ENCODE peak calls at places on chromosomes 16 and 17, in nine cellular contexts. Y, Q, G, W, U, I, X, O and Z are unnamed samples.

GRCh38 chr17:14731591-14731990 is 430.7 kb downstream of the HS3ST3B1 start:
- DNase-seq in Y (no peak), Q (no peak), G (no peak), W (no peak), U (no peak), I (no peak), X (no peak), O (no peak), Z (no peak)

GRCh38 chr17:65191805-65192740 is 54.9 kb downstream of the RGS9 start:
- DNase-seq in Y (no peak), Q (peak; percentile 67), G (no peak), W (no peak), U (peak; percentile 74), I (no peak), X (no peak), O (no peak), Z (peak; percentile 71)

GRCh38 chr16:67241008-67241900 is 6.0 kb downstream of the FHOD1 start:
- DNase-seq in Y (peak; percentile 91), Q (peak; percentile 90), G (peak; percentile 87), W (peak; percentile 90), U (peak; percentile 93), I (no peak), X (peak; percentile 74), O (peak; percentile 82), Z (peak; percentile 75)

GRCh38 chr16:63592852-63593251 is 1529.0 kb downstream of the CDH11 start:
- DNase-seq in Y (no peak), Q (no peak), G (no peak), W (no peak), U (no peak), I (no peak), X (no peak), O (no peak), Z (no peak)

GRCh38 chr16:1772908-1773702 is at the start of gene MRPS34:
- DNase-seq in Y (peak; percentile 88), Q (peak; percentile 80), G (peak; percentile 87), W (peak; percentile 88), U (peak; percentile 81), I (peak; percentile 88), X (peak; percentile 87), O (peak; percentile 86), Z (peak; percentile 84)

GRCh38 chr17:28598389-28598788 is 436 bp downstream of the SPAG5 start:
- DNase-seq in Y (no peak), Q (no peak), G (no peak), W (no peak), U (no peak), I (no peak), X (no peak), O (no peak), Z (no peak)

GRCh38 chr17:17749025-17749772 is 67.9 kb downstream of the RAI1 start:
- DNase-seq in Y (no peak), Q (no peak), G (peak; percentile 80), W (no peak), U (no peak), I (no peak), X (no peak), O (peak; percentile 51), Z (no peak)

GRCh38 chr17:13134106-13134505 is 116.3 kb upstream of the ELAC2 start:
- DNase-seq in Y (no peak), Q (peak; percentile 2), G (no peak), W (no peak), U (no peak), I (no peak), X (no peak), O (no peak), Z (no peak)

GRCh38 chr16:13973321-13974023 is 53.5 kb downstream of the ERCC4 start:
- DNase-seq in Y (no peak), Q (no peak), G (no peak), W (no peak), U (no peak), I (no peak), X (no peak), O (no peak), Z (no peak)

GRCh38 chr16:64478258-64478906 is 643.5 kb downstream of the CDH11 start:
- DNase-seq in Y (no peak), Q (peak; percentile 85), G (no peak), W (no peak), U (peak; percentile 57), I (no peak), X (no peak), O (no peak), Z (peak; percentile 91)

GRCh38 chr17:6162216-6162615 is 92.0 kb downstream of the WSCD1 start:
- DNase-seq in Y (no peak), Q (no peak), G (no peak), W (no peak), U (no peak), I (no peak), X (no peak), O (no peak), Z (no peak)

GRCh38 chr17:2594657-2595085 is 1.2 kb downstream of the PAFAH1B1 start:
- DNase-seq in Y (no peak), Q (no peak), G (no peak), W (no peak), U (no peak), I (no peak), X (no peak), O (no peak), Z (no peak)

GRCh38 chr16:82231021-82231787 is 61.2 kb upstream of the MPHOSPH6 start:
- DNase-seq in Y (no peak), Q (no peak), G (no peak), W (no peak), U (no peak), I (no peak), X (no peak), O (no peak), Z (no peak)

GRCh38 chr17:68698761-68699160 is 97.6 kb upstream of the FAM20A start:
- DNase-seq in Y (no peak), Q (peak; percentile 42), G (no peak), W (no peak), U (no peak), I (no peak), X (peak; percentile 24), O (no peak), Z (no peak)

GRCh38 chr17:47224971-47225370 is 15.8 kb downstream of the MYL4 start:
- DNase-seq in Y (no peak), Q (peak; percentile 23), G (no peak), W (no peak), U (no peak), I (no peak), X (no peak), O (no peak), Z (no peak)

GRCh38 chr17:75036643-75037268 is 10.0 kb downstream of the ATP5PD start:
- DNase-seq in Y (peak; percentile 85), Q (peak; percentile 82), G (peak; percentile 86), W (peak; percentile 81), U (peak; percentile 24), I (no peak), X (peak; percentile 91), O (peak; percentile 86), Z (peak; percentile 51)

GRCh38 chr17:17351901-17352781 is 49.0 kb downstream of the NT5M start:
- DNase-seq in Y (peak; percentile 16), Q (no peak), G (peak; percentile 89), W (no peak), U (peak; percentile 65), I (peak; percentile 77), X (peak; percentile 75), O (peak; percentile 71), Z (peak; percentile 29)

GRCh38 chr17:4520881-4521600 is 22.4 kb downstream of the SPNS2 start:
- DNase-seq in Y (peak; percentile 86), Q (peak; percentile 48), G (no peak), W (peak; percentile 86), U (peak; percentile 14), I (no peak), X (no peak), O (no peak), Z (no peak)

GRCh38 chr16:70573451-70574121 is 50.0 kb downstream of the SF3B3 start:
- DNase-seq in Y (no peak), Q (peak; percentile 91), G (no peak), W (no peak), U (peak; percentile 97), I (no peak), X (peak; percentile 77), O (peak; percentile 49), Z (peak; percentile 95)

GRCh38 chr16:89291776-89292175 is 74.3 kb downstream of the ZNF778 start:
- DNase-seq in Y (no peak), Q (no peak), G (no peak), W (no peak), U (no peak), I (no peak), X (no peak), O (no peak), Z (no peak)

GRCh38 chr17:65243838-65244237 is 106.7 kb downstream of the RGS9 start:
- DNase-seq in Y (no peak), Q (peak; percentile 56), G (no peak), W (no peak), U (peak; percentile 34), I (no peak), X (no peak), O (no peak), Z (peak; percentile 73)

GRCh38 chr16:80151706-80152073 is 389.1 kb upstream of the DYNLRB2 start:
- DNase-seq in Y (no peak), Q (peak; percentile 48), G (no peak), W (no peak), U (no peak), I (no peak), X (no peak), O (no peak), Z (no peak)

GRCh38 chr17:8380049-8380448 is 2.9 kb downstream of the RPL26 start:
- DNase-seq in Y (no peak), Q (no peak), G (no peak), W (no peak), U (no peak), I (no peak), X (no peak), O (no peak), Z (no peak)
- H3K4me3 ChIP-seq in Y (peak overlapping the region; percentile 79), Q (no peak overlapping the region), G (no peak overlapping the region), W (no peak overlapping the region), U (no peak overlapping the region), I (no peak overlapping the region), X (no peak overlapping the region), O (no peak overlapping the region), Z (no peak overlapping the region)

GRCh38 chr17:81295678-81296381 is 723 bp upstream of the SLC38A10 start:
- DNase-seq in Y (peak; percentile 84), Q (peak; percentile 47), G (no peak), W (peak; percentile 81), U (no peak), I (peak; percentile 62), X (no peak), O (no peak), Z (peak; percentile 29)
- TF ChIP-seq CTCF in Y (peak; percentile 52), Q (peak; percentile 42), G (peak; percentile 19), W (peak; percentile 41), U (peak; percentile 44), I (peak; percentile 54), X (peak; percentile 40), O (peak; percentile 45), Z (peak; percentile 39)

DNA sequence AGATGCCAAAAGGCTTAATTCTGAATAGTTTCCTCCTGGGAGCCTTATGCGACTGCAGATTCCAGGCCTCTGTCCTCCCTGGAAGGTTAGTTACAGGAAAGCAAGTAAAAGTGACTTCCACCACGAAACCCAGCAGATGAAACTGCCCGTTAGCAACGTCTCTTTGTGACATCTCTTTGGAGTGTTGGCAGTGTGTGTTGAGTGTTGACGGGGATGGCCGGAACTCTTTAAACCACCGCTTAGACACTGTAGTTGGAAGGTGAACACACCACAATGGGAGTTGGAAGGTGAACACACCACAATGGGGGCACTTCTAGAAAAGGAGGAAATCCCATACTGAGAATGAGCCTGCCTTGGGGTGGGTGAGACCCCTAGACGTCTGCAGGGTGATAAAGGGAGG is 858 bp downstream of the SKAP1 start:
- DNase-seq in Y (no peak), Q (no peak), G (no peak), W (no peak), U (no peak), I (no peak), X (no peak), O (no peak), Z (no peak)
- H3K4me3 ChIP-seq in Y (peak overlapping the region; percentile 34), Q (no peak overlapping the region), G (no peak overlapping the region), W (peak overlapping the region; percentile 46), U (no peak overlapping the region), I (no peak overlapping the region), X (no peak overlapping the region), O (no peak overlapping the region), Z (no peak overlapping the region)

GRCh38 chr16:18984425-18985005 is 781 bp downstream of the TMC7 start:
- DNase-seq in Y (no peak), Q (no peak), G (no peak), W (no peak), U (no peak), I (no peak), X (no peak), O (no peak), Z (no peak)
- TF ChIP-seq CTCF in Y (no peak), Q (no peak), G (no peak), W (no peak), U (no peak), I (no peak), X (no peak), O (no peak), Z (no peak)